ENCODE peak calls at places on chromosomes 12 and 14, in eight cellular contexts. Z is HFF-Myc, Y is A549, F is AG09309, H is lung, D is MCF 10A, M is GM10248, A is choroid plexus epithelial cell. I is an unnamed sample.
A peak's percentile ranks its signal among the peaks of the same experiment; 100 is the strongest.

GRCh38 chr12:122087431-122088180 is 9.1 kb downstream of the MLXIP start:
- DNase-seq in Z (no peak), Y (no peak), F (no peak), H (no peak), D (no peak), M (no peak), A (no peak), I (no peak)

GRCh38 chr12:104702565-104703139 is 245.9 kb downstream of the CHST11 start:
- DNase-seq in Z (no peak), Y (no peak), F (no peak), H (no peak), D (no peak), M (no peak), A (no peak), I (no peak)

GRCh38 chr12:26000883-26001282 is 42.4 kb downstream of the RASSF8 start:
- DNase-seq in Z (no peak), Y (no peak), F (no peak), H (peak; percentile 44), D (no peak), M (no peak), A (no peak), I (no peak)

GRCh38 chr14:106872619-106873446 is 1346.5 kb downstream of the TMEM121 start:
- DNase-seq in Z (no peak), Y (peak; percentile 83), F (no peak), H (peak; percentile 84), D (peak; percentile 90), M (peak; percentile 66), A (no peak), I (peak; percentile 85)

GRCh38 chr14:102317564-102318248 is 1.8 kb upstream of the ZNF839 start:
- DNase-seq in Z (no peak), Y (peak; percentile 68), F (no peak), H (no peak), D (peak; percentile 66), M (no peak), A (peak; percentile 46), I (peak; percentile 83)

GRCh38 chr14:29814153-29815057 is 113.2 kb downstream of the PRKD1 start:
- DNase-seq in Z (no peak), Y (no peak), F (no peak), H (peak; percentile 34), D (no peak), M (no peak), A (peak; percentile 28), I (no peak)

GRCh38 chr12:110475426-110475825 is 6.8 kb downstream of the FAM216A start:
- DNase-seq in Z (no peak), Y (no peak), F (no peak), H (no peak), D (no peak), M (no peak), A (peak; percentile 55), I (no peak)

GRCh38 chr12:117441751-117442150 is 80.3 kb upstream of the NOS1 start:
- DNase-seq in Z (no peak), Y (peak; percentile 39), F (peak; percentile 3), H (no peak), D (peak; percentile 68), M (no peak), A (no peak), I (peak; percentile 39)

GRCh38 chr14:18688346-18688745 is 87.4 kb downstream of the OR11H12 start:
- DNase-seq in Z (no peak), Y (no peak), F (no peak), H (no peak), D (no peak), M (no peak), A (no peak), I (no peak)

GRCh38 chr14:65788876-65789859 is 376.6 kb downstream of the FUT8 start:
- DNase-seq in Z (no peak), Y (no peak), F (no peak), H (no peak), D (no peak), M (no peak), A (peak; percentile 20), I (no peak)

GRCh38 chr12:49703647-49704137 is 3.5 kb downstream of the FMNL3 start:
- DNase-seq in Z (no peak), Y (no peak), F (no peak), H (no peak), D (no peak), M (peak; percentile 47), A (peak; percentile 88), I (no peak)

GRCh38 chr12:11820476-11820875 is 171.0 kb downstream of the ETV6 start:
- DNase-seq in Z (no peak), Y (no peak), F (no peak), H (no peak), D (no peak), M (no peak), A (no peak), I (no peak)

DNA sequence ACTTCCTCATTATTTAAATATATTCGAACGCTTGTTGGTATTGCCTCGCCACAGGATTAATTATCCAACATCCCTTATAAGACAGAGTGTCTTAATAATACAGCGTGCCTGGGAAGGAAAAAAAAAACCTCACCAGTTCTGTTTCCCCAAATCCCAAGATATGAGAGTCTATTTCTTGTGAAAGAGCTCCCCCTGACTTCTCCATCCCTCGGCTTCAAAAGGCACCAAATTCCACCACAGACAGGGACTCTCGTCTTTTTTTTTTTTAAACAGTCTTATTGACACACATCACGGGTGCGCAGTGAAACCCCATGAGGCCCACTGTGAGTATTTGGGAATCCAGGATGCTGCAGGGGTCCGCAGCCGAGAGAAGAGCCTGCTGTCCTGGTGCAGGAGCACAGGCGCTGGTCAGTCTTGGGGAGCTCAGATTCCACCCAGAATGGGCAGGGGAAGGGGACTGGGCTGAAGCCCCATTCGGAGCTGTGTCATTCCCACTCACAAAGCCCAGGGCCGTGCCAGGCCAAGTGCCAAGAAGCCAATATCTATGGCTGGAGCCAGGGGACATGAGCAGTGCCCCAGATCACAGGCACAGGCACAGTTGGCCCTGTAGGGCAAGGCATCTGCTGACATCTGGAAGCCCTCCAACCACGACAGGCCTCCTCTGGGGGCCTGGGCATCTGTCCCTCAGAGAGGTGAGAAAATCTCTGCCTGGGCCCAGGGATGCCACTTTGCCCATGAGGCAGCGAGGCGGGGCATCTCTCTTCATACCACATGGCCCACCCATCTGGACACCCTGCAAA is 71.9 kb downstream of the BCL11B start:
- DNase-seq in Z (no peak), Y (no peak), F (no peak), H (no peak), D (peak; percentile 15), M (no peak), A (no peak), I (peak; percentile 51)
- TF ChIP-seq CTCF in Z (peak; percentile 11), Y (peak; percentile 23), F (peak; percentile 15), H (no peak), D (peak; percentile 15), M (no peak), A (no peak), I (peak; percentile 24)

GRCh38 chr12:91577586-91578539 is 395.2 kb upstream of the DCN start:
- DNase-seq in Z (peak; percentile 3), Y (peak; percentile 23), F (no peak), H (no peak), D (peak; percentile 32), M (peak; percentile 20), A (peak; percentile 54), I (peak; percentile 39)
- TF ChIP-seq CTCF in Z (peak; percentile 17), Y (peak; percentile 57), F (peak; percentile 37), H (peak; percentile 22), D (peak; percentile 52), M (peak; percentile 33), A (peak; percentile 47), I (peak; percentile 68)

GRCh38 chr12:19643635-19644034 is 204.3 kb downstream of the AEBP2 start:
- DNase-seq in Z (peak; percentile 25), Y (peak; percentile 69), F (peak; percentile 37), H (no peak), D (peak; percentile 66), M (no peak), A (peak; percentile 84), I (peak; percentile 94)
- TF ChIP-seq CTCF in Z (peak; percentile 62), Y (peak; percentile 54), F (peak; percentile 76), H (no peak), D (peak; percentile 50), M (no peak), A (peak; percentile 81), I (peak; percentile 83)

GRCh38 chr12:38540156-38540555 is 223.6 kb downstream of the ALG10B start:
- DNase-seq in Z (no peak), Y (no peak), F (no peak), H (no peak), D (no peak), M (no peak), A (no peak), I (no peak)
- TF ChIP-seq CTCF in Z (no peak), Y (no peak), F (no peak), H (no peak), D (no peak), M (no peak), A (no peak), I (no peak)

GRCh38 chr12:100348657-100349454 is 8.0 kb upstream of the SLC17A8 start:
- DNase-seq in Z (peak; percentile 10), Y (peak; percentile 57), F (no peak), H (no peak), D (peak; percentile 50), M (peak; percentile 19), A (peak; percentile 66), I (peak; percentile 42)
- TF ChIP-seq CTCF in Z (peak; percentile 6), Y (peak; percentile 84), F (peak; percentile 37), H (no peak), D (peak; percentile 38), M (peak; percentile 33), A (peak; percentile 53), I (peak; percentile 54)

GRCh38 chr12:93536766-93537515 is 35.5 kb upstream of the SOCS2 start:
- DNase-seq in Z (no peak), Y (no peak), F (no peak), H (peak; percentile 4), D (no peak), M (peak; percentile 17), A (no peak), I (no peak)

GRCh38 chr12:93536111-93536765 is 36.2 kb upstream of the SOCS2 start:
- DNase-seq in Z (no peak), Y (no peak), F (no peak), H (peak; percentile 4), D (no peak), M (no peak), A (no peak), I (no peak)

GRCh38 chr12:93539821-93540220 is 32.7 kb upstream of the SOCS2 start:
- DNase-seq in Z (no peak), Y (no peak), F (no peak), H (peak; percentile 15), D (no peak), M (no peak), A (no peak), I (no peak)

GRCh38 chr12:93540506-93540905 is 32.0 kb upstream of the SOCS2 start:
- DNase-seq in Z (no peak), Y (no peak), F (no peak), H (peak; percentile 5), D (no peak), M (no peak), A (no peak), I (no peak)

GRCh38 chr12:93537769-93538168 is 34.7 kb upstream of the SOCS2 start:
- DNase-seq in Z (no peak), Y (no peak), F (no peak), H (peak; percentile 11), D (no peak), M (no peak), A (no peak), I (no peak)
- TF ChIP-seq CTCF in Z (peak; percentile 19), Y (no peak), F (no peak), H (no peak), D (peak; percentile 21), M (no peak), A (peak; percentile 23), I (peak; percentile 27)

GRCh38 chr12:124779161-124780141 is 84.2 kb downstream of the SCARB1 start:
- DNase-seq in Z (no peak), Y (no peak), F (no peak), H (no peak), D (no peak), M (peak; percentile 66), A (peak; percentile 64), I (no peak)
- TF ChIP-seq CTCF in Z (no peak), Y (no peak), F (no peak), H (no peak), D (no peak), M (no peak), A (no peak), I (no peak)